ENCODE peak calls at places on chromosome 20, in six cellular contexts. Z is HepG2, B is T47D, L is HCT116, I is H1, O is K562. D is an unnamed sample.

GRCh38 chr20:31669876-31670275 is 32.2 kb downstream of the COX4I2 start:
- DNase-seq in Z (no peak), B (no peak), L (no peak), I (no peak), O (no peak), D (no peak)

GRCh38 chr20:16947346-16947943 is 199.3 kb downstream of the OTOR start:
- DNase-seq in Z (no peak), B (no peak), L (no peak), I (no peak), O (no peak), D (no peak)

GRCh38 chr20:61896058-61896961 is 169.4 kb downstream of the TAF4 start:
- DNase-seq in Z (peak), B (peak), L (peak), I (peak), O (peak), D (no peak)

GRCh38 chr20:11556410-11556809 is 361.3 kb upstream of the BTBD3 start:
- DNase-seq in Z (no peak), B (no peak), L (no peak), I (no peak), O (no peak), D (no peak)

GRCh38 chr20:3085571-3086072 is 1.1 kb upstream of the AVP start:
- DNase-seq in Z (no peak), B (no peak), L (no peak), I (no peak), O (no peak), D (no peak)

GRCh38 chr20:24465730-24466129 is 3.7 kb upstream of the SYNDIG1 start:
- DNase-seq in Z (no peak), B (no peak), L (no peak), I (no peak), O (no peak), D (no peak)

GRCh38 chr20:16069416-16070010 is 503.7 kb downstream of the KIF16B start:
- DNase-seq in Z (no peak), B (no peak), L (no peak), I (no peak), O (no peak), D (peak)

GRCh38 chr20:10430000-10430466 is 4.0 kb downstream of the MKKS start:
- DNase-seq in Z (peak), B (no peak), L (no peak), I (no peak), O (no peak), D (no peak)

GRCh38 chr20:50339196-50339901 is 148.7 kb downstream of the CEBPB start:
- DNase-seq in Z (no peak), B (no peak), L (no peak), I (no peak), O (no peak), D (no peak)

GRCh38 chr20:23152308-23152892 is 66.3 kb upstream of the CD93 start:
- DNase-seq in Z (peak), B (no peak), L (no peak), I (no peak), O (peak), D (no peak)

GRCh38 chr20:49641683-49642649 is 71.7 kb downstream of the B4GALT5 start:
- DNase-seq in Z (peak), B (no peak), L (no peak), I (no peak), O (no peak), D (no peak)

GRCh38 chr20:53399131-53399530 is 194.5 kb downstream of the ZNF217 start:
- DNase-seq in Z (no peak), B (no peak), L (no peak), I (no peak), O (no peak), D (no peak)

GRCh38 chr20:42483694-42484303 is 705.9 kb downstream of the PTPRT start:
- DNase-seq in Z (peak), B (peak), L (no peak), I (peak), O (peak), D (no peak)

GRCh38 chr20:62011938-62012534 is 53.6 kb downstream of the TAF4 start:
- DNase-seq in Z (no peak), B (no peak), L (no peak), I (no peak), O (no peak), D (no peak)

GRCh38 chr20:62242196-62242595 is 3.9 kb downstream of the OSBPL2 start:
- DNase-seq in Z (no peak), B (no peak), L (no peak), I (no peak), O (no peak), D (no peak)

GRCh38 chr20:11108102-11108842 is 434.5 kb upstream of the JAG1 start:
- DNase-seq in Z (no peak), B (peak), L (no peak), I (no peak), O (no peak), D (no peak)

GRCh38 chr20:49167811-49168507 is 20.2 kb downstream of the STAU1 start:
- DNase-seq in Z (no peak), B (no peak), L (no peak), I (no peak), O (no peak), D (no peak)

GRCh38 chr20:59222982-59223610 is 59.5 kb downstream of the ZNF831 start:
- DNase-seq in Z (no peak), B (peak), L (no peak), I (no peak), O (no peak), D (no peak)

GRCh38 chr20:47187450-47188195 is 168.9 kb downstream of the ZMYND8 start:
- DNase-seq in Z (no peak), B (no peak), L (no peak), I (no peak), O (no peak), D (no peak)

GRCh38 chr20:5313916-5314315 is 2.8 kb downstream of the PROKR2 start:
- DNase-seq in Z (no peak), B (no peak), L (no peak), I (no peak), O (no peak), D (no peak)

GRCh38 chr20:5315807-5316187 is 957 bp downstream of the PROKR2 start:
- DNase-seq in Z (no peak), B (no peak), L (no peak), I (no peak), O (no peak), D (no peak)

GRCh38 chr20:5312518-5312917 is 4.2 kb downstream of the PROKR2 start:
- DNase-seq in Z (no peak), B (no peak), L (no peak), I (no peak), O (no peak), D (no peak)

GRCh38 chr20:5316188-5317158 is at the start of gene PROKR2:
- DNase-seq in Z (no peak), B (no peak), L (no peak), I (peak), O (no peak), D (no peak)
- TF ChIP-seq JUND in Z (no peak), B (no peak), L (no peak), I (no peak), O (no peak), D (no peak)

DNA sequence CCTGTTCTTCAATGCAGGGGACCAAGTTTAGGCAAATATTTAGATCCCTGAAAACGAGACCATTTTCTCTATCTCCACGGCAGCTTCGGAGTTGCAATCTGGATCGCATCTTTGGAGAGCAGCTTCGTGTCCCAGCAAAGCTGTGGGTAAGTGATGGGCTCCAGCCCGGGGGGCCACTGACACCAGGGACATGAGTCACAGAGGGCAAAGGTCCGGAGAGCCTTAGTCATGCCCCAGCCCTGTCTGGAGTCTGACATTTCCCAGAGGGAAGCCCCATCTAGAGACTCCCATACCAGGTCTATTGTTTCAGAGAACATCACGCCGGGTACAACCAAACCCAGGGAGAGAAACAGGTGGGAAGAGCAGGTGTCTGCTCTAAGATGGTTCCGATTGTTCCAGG is 95.9 kb downstream of the NFATC2 start:
- DNase-seq in Z (peak), B (no peak), L (peak), I (no peak), O (peak), D (no peak)
- TF ChIP-seq JUND in Z (peak), B (no peak), L (no peak), I (no peak), O (no peak), D (no peak)

GRCh38 chr20:13276945-13277582 is 56.0 kb downstream of the ISM1 start:
- DNase-seq in Z (no peak), B (no peak), L (no peak), I (no peak), O (no peak), D (no peak)
- TF ChIP-seq JUND in Z (no peak), B (no peak), L (no peak), I (no peak), O (no peak), D (no peak)

DNA sequence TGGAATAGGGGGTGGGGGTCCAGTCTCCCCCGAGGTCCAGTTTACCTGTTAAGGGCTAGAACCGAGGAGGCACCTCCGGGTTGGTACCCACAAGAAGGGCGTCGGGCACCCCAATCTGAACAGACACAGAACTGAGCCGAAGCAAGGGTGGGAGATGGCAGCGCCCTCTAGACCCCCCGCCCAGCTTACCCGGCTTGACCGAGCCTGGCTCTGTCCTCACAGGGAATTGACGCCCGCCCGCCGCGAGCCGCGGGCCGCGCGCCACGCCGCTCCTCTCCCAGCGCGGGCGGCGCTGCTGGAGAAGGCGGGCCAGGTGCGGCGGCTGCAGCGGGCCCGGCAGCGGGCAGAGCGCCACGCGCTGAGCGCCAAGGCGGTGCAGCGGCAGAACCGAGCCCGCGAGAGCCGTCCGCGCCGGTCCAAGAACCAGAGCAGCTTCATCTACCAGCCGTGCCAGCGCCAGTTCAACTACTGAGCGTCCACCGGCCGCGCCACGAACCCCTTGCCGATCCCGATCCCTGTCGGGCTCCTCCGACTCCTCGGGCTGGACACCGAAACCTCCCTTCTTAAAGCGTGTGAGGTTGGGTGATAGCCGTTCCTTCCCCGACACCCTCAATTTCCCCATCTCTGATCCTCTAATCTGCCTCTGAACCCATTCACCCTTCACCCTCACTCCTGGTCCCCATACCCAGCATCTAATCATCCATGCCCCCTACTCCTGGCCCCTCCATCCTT is 5.9 kb downstream of the TP53INP2 start:
- DNase-seq in Z (no peak), B (peak), L (peak), I (no peak), O (peak), D (no peak)
- TF ChIP-seq JUND in Z (no peak), B (no peak), L (no peak), I (no peak), O (no peak), D (no peak)

GRCh38 chr20:56859039-56859750 is 230.1 kb downstream of the TFAP2C start:
- DNase-seq in Z (no peak), B (no peak), L (no peak), I (no peak), O (no peak), D (no peak)

GRCh38 chr20:56865055-56865454 is 235.9 kb downstream of the TFAP2C start:
- DNase-seq in Z (no peak), B (no peak), L (no peak), I (no peak), O (no peak), D (no peak)

GRCh38 chr20:56860413-56860812 is 231.3 kb downstream of the TFAP2C start:
- DNase-seq in Z (no peak), B (no peak), L (no peak), I (no peak), O (no peak), D (no peak)

GRCh38 chr20:56859751-56860366 is 230.8 kb downstream of the TFAP2C start:
- DNase-seq in Z (no peak), B (peak), L (no peak), I (no peak), O (no peak), D (no peak)

GRCh38 chr20:56861590-56861989 is 232.5 kb downstream of the TFAP2C start:
- DNase-seq in Z (no peak), B (no peak), L (no peak), I (no peak), O (no peak), D (no peak)
- TF ChIP-seq JUND in Z (no peak), B (no peak), L (no peak), I (no peak), O (no peak), D (no peak)

D was measured in GM12878.